ENCODE peak calls at places on chromosome 16, in ten cellular contexts. E is T-helper 1 cell; C is thoracic aorta; B is AG09319; Z is activated naive CD4-positive, alpha-beta T cell treated with anti-CD3 and anti-CD28 coated beads, Interleukin-2, amount 50 U/mL, for 16 hours; W is stimulated activated CD8-positive, alpha-beta memory T cell treated with anti-CD3 and anti-CD28 coated beads, Interleukin-12 subunit alpha, Interleukin-12 subunit beta, amount 100 ng/mL, for 4 hours; J is activated CD8-positive, alpha-beta memory T cell treated with anti-CD3 and anti-CD28 coated beads, Interleukin-2, amount 50 U/mL, for 48 hours; F is T-helper 9 cell; L is T-helper 2 cell; V is adrenal gland. U is an unnamed sample.

GRCh38 chr16:52871481-52871880 is 181.2 kb downstream of the CHD9NB start:
- DNase-seq in E (no peak), C (no peak), B (no peak), Z (no peak), W (no peak), J (no peak), F (no peak), L (no peak), V (no peak), U (no peak)

GRCh38 chr16:81571592-81572230 is 127.1 kb downstream of the CMIP start:
- DNase-seq in E (no peak), C (no peak), B (no peak), Z (no peak), W (no peak), J (no peak), F (no peak), L (no peak), V (no peak), U (no peak)

GRCh38 chr16:10949424-10949970 is 5.1 kb downstream of the CLEC16A start:
- DNase-seq in E (no peak), C (no peak), B (no peak), Z (peak; percentile 45), W (no peak), J (no peak), F (no peak), L (peak; percentile 31), V (no peak), U (no peak)

GRCh38 chr16:8070501-8070900 is 519.8 kb downstream of the TMEM114 start:
- DNase-seq in E (no peak), C (no peak), B (no peak), Z (no peak), W (no peak), J (no peak), F (no peak), L (no peak), V (no peak), U (no peak)

GRCh38 chr16:82630219-82630618 is 3.5 kb downstream of the CDH13 start:
- DNase-seq in E (no peak), C (no peak), B (no peak), Z (no peak), W (no peak), J (no peak), F (no peak), L (no peak), V (no peak), U (no peak)

GRCh38 chr16:84577034-84577803 is 40.7 kb downstream of the COTL1 start:
- DNase-seq in E (no peak), C (no peak), B (no peak), Z (no peak), W (no peak), J (no peak), F (no peak), L (no peak), V (no peak), U (no peak)

GRCh38 chr16:89230210-89230609 is 12.7 kb downstream of the ZNF778 start:
- DNase-seq in E (no peak), C (no peak), B (no peak), Z (no peak), W (no peak), J (no peak), F (no peak), L (no peak), V (no peak), U (no peak)

GRCh38 chr16:54268340-54268739 is 18.2 kb downstream of the IRX3 start:
- DNase-seq in E (no peak), C (no peak), B (no peak), Z (no peak), W (no peak), J (peak; percentile 1), F (no peak), L (no peak), V (no peak), U (no peak)

GRCh38 chr16:8686031-8686621 is 11.7 kb downstream of the ABAT start:
- DNase-seq in E (no peak), C (no peak), B (no peak), Z (no peak), W (no peak), J (no peak), F (no peak), L (no peak), V (no peak), U (no peak)

GRCh38 chr16:85767569-85767968 is 16.7 kb upstream of the C16orf74 start:
- DNase-seq in E (no peak), C (no peak), B (no peak), Z (no peak), W (no peak), J (no peak), F (no peak), L (no peak), V (no peak), U (no peak)

GRCh38 chr16:53546988-53547391 is 44.0 kb upstream of the AKTIP start:
- DNase-seq in E (no peak), C (no peak), B (no peak), Z (no peak), W (no peak), J (no peak), F (no peak), L (no peak), V (no peak), U (no peak)

GRCh38 chr16:674968-675883 is at the start of gene RHBDL1:
- DNase-seq in E (no peak), C (no peak), B (no peak), Z (no peak), W (no peak), J (no peak), F (no peak), L (no peak), V (no peak), U (no peak)

GRCh38 chr16:426115-426905 is 861 bp downstream of the RAB11FIP3 start:
- DNase-seq in E (no peak), C (no peak), B (no peak), Z (no peak), W (no peak), J (peak; percentile 62), F (no peak), L (no peak), V (peak; percentile 42), U (no peak)

GRCh38 chr16:13909872-13910303 is 10.1 kb upstream of the ERCC4 start:
- DNase-seq in E (no peak), C (peak; percentile 58), B (no peak), Z (no peak), W (no peak), J (no peak), F (no peak), L (no peak), V (peak; percentile 42), U (no peak)

GRCh38 chr16:13148836-13149235 is 247.4 kb downstream of the SHISA9 start:
- DNase-seq in E (no peak), C (no peak), B (no peak), Z (no peak), W (no peak), J (no peak), F (no peak), L (no peak), V (no peak), U (no peak)

U was measured in natural killer cell treated with Interleukin-12 subunit alpha and Interleukin-12 subunit beta and Interleukin-15 and Interleukin-18, amount 100 ng/mL, for 72 hours.